ENCODE peak calls at places on chromosomes 13 and 19, in nine cellular contexts. P is fibroblast of pulmonary artery; I is heart right ventricle; H is ELF-1; V is stimulated activated CD4-positive, alpha-beta T cell treated with anti-CD3 and anti-CD28 coated beads, TNF-alpha, amount 100 ng/mL, for 4 hours; M is ovary; K is mesothelial cell of epicardium; N is HFFc6; Q is NB4. E is an unnamed sample.

GRCh38 chr13:48530833-48531232 is 2.0 kb downstream of the RCBTB2 start:
- DNase-seq in M (no peak), N (no peak), Q (no peak), I (no peak), K (no peak), H (no peak), V (no peak), P (no peak), E (no peak)

GRCh38 chr13:99686157-99686572 is 184.9 kb downstream of the TM9SF2 start:
- DNase-seq in M (no peak), N (no peak), V (no peak), H (peak; percentile 69), P (peak; percentile 4), K (no peak), Q (no peak), I (peak; percentile 40), E (peak; percentile 90)

GRCh38 chr13:87123987-87124784 is 547.0 kb upstream of the SLITRK5 start:
- DNase-seq in K (no peak), P (peak; percentile 89), M (no peak), H (peak; percentile 77), Q (peak; percentile 98), N (peak; percentile 4), I (peak; percentile 7), V (no peak), E (peak; percentile 94)

GRCh38 chr13:113726961-113727411 is 32.0 kb upstream of the TMEM255B start:
- DNase-seq in K (peak; percentile 15), Q (no peak), V (no peak), N (peak; percentile 27), I (no peak), P (no peak), M (no peak), H (no peak), E (no peak)

GRCh38 chr19:20078696-20079095 is 896 bp downstream of the ZNF90 start:
- DNase-seq in P (peak; percentile 55), Q (peak; percentile 70), V (no peak), H (peak; percentile 73), N (peak; percentile 28), K (peak; percentile 27), M (peak; percentile 41), I (peak; percentile 16), E (peak; percentile 55)

GRCh38 chr19:19538077-19538764 is at the start of gene CILP2:
- DNase-seq in M (peak; percentile 75), N (no peak), Q (no peak), K (peak; percentile 67), I (no peak), H (peak; percentile 84), P (no peak), V (no peak), E (peak; percentile 69)

GRCh38 chr19:6674868-6675305 is 4.9 kb upstream of the TNFSF14 start:
- DNase-seq in P (peak; percentile 74), Q (peak; percentile 95), N (peak; percentile 47), I (peak; percentile 23), M (no peak), H (peak; percentile 68), V (peak; percentile 72), K (no peak), E (peak; percentile 80)

GRCh38 chr19:39843919-39844793 is 2.0 kb downstream of the FBL start:
- DNase-seq in P (peak; percentile 73), N (peak; percentile 53), Q (peak; percentile 55), I (no peak), M (no peak), K (no peak), H (no peak), V (no peak), E (peak; percentile 45)